ENCODE peak calls at places on chromosomes 6 and 20, in eight cellular contexts. T, U, O, A, E, B, L and Q are unnamed samples.

GRCh38 chr6:22925304-22925835 is 356.0 kb downstream of the HDGFL1 start:
- DNase-seq in T (no peak), U (no peak), O (no peak), A (no peak), E (no peak), B (no peak), L (no peak), Q (no peak)

GRCh38 chr6:92180090-92180489 is 1239.3 kb downstream of the EPHA7 start:
- DNase-seq in T (no peak), U (no peak), O (no peak), A (no peak), E (no peak), B (no peak), L (no peak), Q (no peak)

GRCh38 chr6:24775520-24776058 is 852 bp downstream of the GMNN start:
- DNase-seq in T (peak; percentile 41), U (peak; percentile 54), O (no peak), A (peak; percentile 15), E (peak; percentile 36), B (no peak), L (peak; percentile 51), Q (peak; percentile 87)

GRCh38 chr6:159852877-159853276 is 37.9 kb upstream of the MAS1 start:
- DNase-seq in T (no peak), U (no peak), O (no peak), A (no peak), E (peak; percentile 18), B (no peak), L (peak; percentile 41), Q (peak; percentile 37)

GRCh38 chr6:32883789-32884188 is 29.8 kb downstream of the PSMB9 start:
- DNase-seq in T (peak; percentile 40), U (no peak), O (no peak), A (no peak), E (peak; percentile 38), B (no peak), L (peak; percentile 88), Q (no peak)

GRCh38 chr6:118993803-118994231 is 58.9 kb upstream of the MCM9 start:
- DNase-seq in T (no peak), U (no peak), O (no peak), A (no peak), E (no peak), B (no peak), L (no peak), Q (no peak)

GRCh38 chr6:138576303-138576702 is 77.0 kb upstream of the NHSL1 start:
- DNase-seq in T (no peak), U (no peak), O (no peak), A (no peak), E (no peak), B (no peak), L (no peak), Q (no peak)

GRCh38 chr20:59831024-59831900 is 102.2 kb downstream of the SYCP2 start:
- DNase-seq in T (peak; percentile 46), U (no peak), O (no peak), A (no peak), E (no peak), B (no peak), L (peak; percentile 14), Q (no peak)

GRCh38 chr6:134472046-134472445 is 154.1 kb upstream of the SGK1 start:
- DNase-seq in T (no peak), U (no peak), O (no peak), A (no peak), E (no peak), B (no peak), L (no peak), Q (no peak)

GRCh38 chr6:170063431-170063830 is 227.4 kb downstream of the DLL1 start:
- DNase-seq in T (no peak), U (no peak), O (no peak), A (no peak), E (no peak), B (peak; percentile 16), L (no peak), Q (no peak)